ENCODE peak calls at places on chromosomes 1 and 21, in four cellular contexts. G is NT2/D1, S is HEK293T, R is HepG2. Q is an unnamed sample.

GRCh38 chr21:43369596-43370090 is 57.3 kb downstream of the SIK1 start:
- DNase-seq in G (no peak), S (no peak), R (no peak), Q (no peak)

GRCh38 chr1:221672965-221673364 is 68.9 kb downstream of the DUSP10 start:
- DNase-seq in G (no peak), S (peak), R (no peak), Q (no peak)

GRCh38 chr1:55580845-55581332 is 365.7 kb upstream of the USP24 start:
- DNase-seq in G (peak), S (no peak), R (peak), Q (no peak)

GRCh38 chr1:71950579-71950978 is 331.8 kb downstream of the NEGR1 start:
- DNase-seq in G (no peak), S (no peak), R (no peak), Q (no peak)

GRCh38 chr1:51648180-51649109 is 31.6 kb downstream of the OSBPL9 start:
- DNase-seq in G (no peak), S (peak), R (peak), Q (no peak)

GRCh38 chr1:159891275-159892157 is 8.4 kb downstream of the CFAP45 start:
- DNase-seq in G (peak), S (peak), R (peak), Q (peak)

GRCh38 chr1:54763814-54764131 is 550 bp downstream of the PARS2 start:
- DNase-seq in G (no peak), S (no peak), R (peak), Q (no peak)

GRCh38 chr1:3698660-3699408 is 46.5 kb downstream of the TP73 start:
- DNase-seq in G (no peak), S (no peak), R (no peak), Q (no peak)

GRCh38 chr1:8698937-8699447 is 118.4 kb downstream of the RERE start:
- DNase-seq in G (no peak), S (no peak), R (no peak), Q (no peak)

GRCh38 chr1:204150702-204151561 is 912 bp downstream of the ETNK2 start:
- DNase-seq in G (no peak), S (peak), R (no peak), Q (no peak)

GRCh38 chr1:81330521-81330920 is 470.2 kb upstream of the ADGRL2 start:
- DNase-seq in G (no peak), S (no peak), R (no peak), Q (no peak)

GRCh38 chr1:210257698-210258395 is 25.3 kb downstream of the SERTAD4 start:
- DNase-seq in G (no peak), S (no peak), R (no peak), Q (no peak)

GRCh38 chr1:65514083-65514482 is 93.6 kb downstream of the LEPR start:
- DNase-seq in G (no peak), S (no peak), R (peak), Q (no peak)

GRCh38 chr1:47738560-47739182 is 258.5 kb downstream of the TRABD2B start:
- DNase-seq in G (peak), S (peak), R (peak), Q (peak)

GRCh38 chr1:228009828-228010775 is 3.3 kb downstream of the WNT3A start:
- DNase-seq in G (no peak), S (peak), R (no peak), Q (no peak)

GRCh38 chr1:191490303-191490702 is 668.0 kb upstream of the RGS18 start:
- DNase-seq in G (no peak), S (no peak), R (no peak), Q (no peak)

GRCh38 chr1:154661110-154661509 is 53.1 kb upstream of the ADAR start:
- DNase-seq in G (no peak), S (no peak), R (no peak), Q (no peak)

GRCh38 chr1:154659823-154660592 is 52.0 kb upstream of the ADAR start:
- DNase-seq in G (no peak), S (no peak), R (no peak), Q (no peak)

GRCh38 chr1:154652893-154653292 is 44.9 kb upstream of the ADAR start:
- DNase-seq in G (no peak), S (no peak), R (no peak), Q (no peak)

GRCh38 chr1:154657547-154657946 is 49.6 kb upstream of the ADAR start:
- DNase-seq in G (no peak), S (no peak), R (no peak), Q (no peak)
- TF ChIP-seq SUZ12 in G (no peak), S (no peak), R (no peak), Q (no peak)

GRCh38 chr1:119007672-119008482 is 19.7 kb upstream of the TBX15 start:
- DNase-seq in G (no peak), S (no peak), R (no peak), Q (peak)
- TF ChIP-seq SUZ12 in G (no peak), S (no peak), R (no peak), Q (peak)

DNA sequence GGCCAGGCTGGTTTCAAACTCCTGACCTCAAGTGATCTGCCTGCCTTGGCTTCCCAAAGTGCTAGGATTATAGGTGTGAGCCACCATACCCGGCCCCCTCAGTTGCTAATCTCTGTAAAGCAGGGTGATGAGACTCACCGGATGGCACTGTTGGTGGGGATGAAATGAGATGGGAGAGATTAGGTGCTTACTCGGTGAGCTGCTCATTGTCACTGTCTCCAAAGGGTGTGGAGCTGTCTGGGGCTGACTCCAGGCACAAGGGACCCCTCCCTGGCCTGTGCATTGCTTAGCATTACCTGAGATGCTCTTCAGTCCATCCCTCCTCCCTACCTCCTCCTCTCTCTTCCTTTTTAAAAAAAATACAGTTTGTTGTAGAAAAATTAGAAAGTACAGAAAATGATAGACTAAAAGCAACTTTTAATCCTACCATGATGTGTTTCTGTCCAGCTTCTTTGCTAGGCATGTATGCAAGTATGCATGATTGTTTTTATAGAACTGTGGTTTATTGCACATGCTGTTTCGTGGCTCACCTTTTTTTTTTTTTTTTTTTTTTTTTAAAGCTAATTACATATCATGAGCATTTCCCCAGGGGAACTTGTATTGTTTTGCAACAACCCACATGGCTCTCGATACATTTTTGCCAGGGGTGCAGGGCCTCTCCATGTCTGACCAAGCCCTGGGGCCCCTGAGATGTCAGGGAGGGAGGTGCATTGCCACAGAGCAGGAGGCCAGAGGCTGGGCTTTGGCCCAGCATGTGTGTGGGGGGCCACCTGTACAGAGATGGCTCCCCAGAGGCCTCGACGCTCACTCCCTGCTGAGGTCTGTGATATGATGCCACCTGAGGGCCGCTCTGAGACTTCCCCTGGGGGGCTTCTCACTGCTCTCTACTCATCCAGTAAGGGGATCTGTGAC is 55.4 kb downstream of the ARHGEF10L start:
- DNase-seq in G (no peak), S (no peak), R (no peak), Q (no peak)
- TF ChIP-seq SUZ12 in G (no peak), S (no peak), R (no peak), Q (no peak)

DNA sequence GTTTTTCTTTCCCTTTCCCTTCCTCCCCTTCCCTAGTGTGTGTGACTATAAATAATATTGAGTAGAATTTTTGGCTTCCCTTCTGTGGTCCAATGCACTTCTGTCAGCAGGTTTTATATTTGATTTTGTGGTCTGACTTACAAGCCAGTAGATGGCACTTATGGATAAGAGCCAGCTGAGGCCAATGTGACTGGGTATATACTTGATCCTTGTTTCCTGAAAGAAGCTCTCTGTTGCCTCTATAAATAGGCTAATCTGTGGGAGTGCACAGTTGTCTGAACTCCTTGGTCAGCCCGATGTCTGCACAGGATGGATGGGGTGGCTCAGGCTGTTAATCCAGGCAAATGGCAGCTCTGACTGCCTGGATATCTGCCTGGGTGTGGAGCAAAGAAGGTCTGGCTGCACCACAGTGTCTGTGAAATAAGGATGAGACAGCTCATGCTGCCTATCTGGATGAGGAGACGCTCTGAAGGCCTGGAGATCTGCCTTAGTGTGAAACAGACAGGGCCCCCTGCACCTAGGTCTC is 1183.7 kb upstream of the PRMT6 start:
- DNase-seq in G (no peak), S (no peak), R (no peak), Q (no peak)
- TF ChIP-seq SUZ12 in G (no peak), S (no peak), R (no peak), Q (no peak)

Q was measured in H1.